ENCODE peak calls at places on chromosome 19, in four cellular contexts. Y, D, G and M are unnamed samples.

GRCh38 chr19:13133241-13133870 is 15.3 kb downstream of the NACC1 start:
- DNase-seq in D (no peak), G (no peak), Y (no peak), M (no peak)

GRCh38 chr19:38655148-38655824 is 7.8 kb downstream of the ACTN4 start:
- DNase-seq in D (no peak), Y (no peak), G (no peak), M (no peak)

GRCh38 chr19:58417071-58417470 is 8.6 kb downstream of the ZNF584 start:
- DNase-seq in D (no peak), G (no peak), Y (no peak), M (no peak)

GRCh38 chr19:7705387-7706187 is 3.7 kb upstream of the FCER2 start:
- DNase-seq in D (no peak), Y (no peak), G (no peak), M (no peak)

GRCh38 chr19:58571575-58571947 is 1.6 kb downstream of the MZF1 start:
- DNase-seq in Y (peak; percentile 49), D (no peak), G (no peak), M (no peak)

GRCh38 chr19:15138427-15138826 is 31.2 kb downstream of the SYDE1 start:
- DNase-seq in G (no peak), D (no peak), Y (no peak), M (no peak)

GRCh38 chr19:56299688-56300087 is 15.0 kb downstream of the ZSCAN5A start:
- DNase-seq in Y (no peak), G (no peak), D (no peak), M (no peak)

GRCh38 chr19:16070366-16070990 is 5.8 kb upstream of the TPM4 start:
- DNase-seq in D (peak; percentile 93), G (peak; percentile 70), Y (peak; percentile 89), M (no peak)

GRCh38 chr19:50427997-50428425 is 4.7 kb upstream of the MYBPC2 start:
- DNase-seq in Y (peak; percentile 89), D (peak; percentile 93), G (no peak), M (peak; percentile 28)

GRCh38 chr19:45643927-45644771 is 5.0 kb upstream of the EML2 start:
- DNase-seq in G (no peak), D (no peak), Y (no peak), M (no peak)

GRCh38 chr19:53977991-53978731 is 13.3 kb upstream of the CACNG6 start:
- DNase-seq in D (no peak), G (peak; percentile 54), Y (no peak), M (no peak)

GRCh38 chr19:24072720-24073119 is 14.3 kb upstream of the ZNF254 start:
- DNase-seq in G (no peak), D (no peak), Y (no peak), M (no peak)

GRCh38 chr19:49491804-49492572 is 4.2 kb upstream of the RPS11 start:
- DNase-seq in D (no peak), G (no peak), Y (no peak), M (no peak)

GRCh38 chr19:8367327-8368001 is 3.5 kb downstream of the ANGPTL4 start:
- DNase-seq in G (peak; percentile 58), Y (peak; percentile 94), D (no peak), M (no peak)

GRCh38 chr19:42323473-42323851 is 2.0 kb upstream of the MEGF8 start:
- DNase-seq in G (no peak), D (no peak), Y (no peak), M (no peak)

GRCh38 chr19:10226376-10227214 is 4.5 kb downstream of the S1PR2 start:
- DNase-seq in Y (peak; percentile 92), G (no peak), D (peak; percentile 99), M (no peak)

GRCh38 chr19:42306646-42307045 is 4.2 kb upstream of the PAFAH1B3 start:
- DNase-seq in G (peak; percentile 51), Y (no peak), D (no peak), M (no peak)

DNA sequence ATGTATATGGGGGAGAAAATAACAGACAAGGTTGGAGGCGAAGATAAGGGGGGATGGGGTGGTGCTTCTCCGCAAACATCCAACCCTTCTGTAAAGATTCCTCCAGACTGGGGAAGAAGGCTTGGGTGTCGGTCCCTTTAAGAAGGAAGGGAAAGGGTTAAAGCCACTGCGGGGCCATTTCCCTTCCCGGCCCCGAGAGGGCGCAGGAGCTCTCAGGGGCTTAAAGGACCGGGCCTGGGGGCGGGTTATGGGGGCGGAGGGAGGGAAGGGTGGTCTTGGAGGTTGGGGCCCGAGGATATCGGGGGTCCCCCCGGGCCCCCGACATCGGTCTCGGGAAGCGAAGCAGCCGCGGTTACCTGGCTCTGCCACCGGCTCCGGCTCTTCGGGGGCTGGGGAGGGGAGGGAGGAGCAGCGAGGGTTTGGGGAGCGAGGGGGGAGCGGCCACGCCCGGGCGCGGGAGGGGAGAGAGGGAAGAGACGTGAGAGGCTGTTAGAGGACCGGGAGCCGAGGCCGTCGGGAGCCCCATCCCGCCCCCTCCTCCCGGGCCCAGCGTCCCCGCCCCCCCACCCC is 2.8 kb downstream of the TNNT1 start:
- DNase-seq in D (no peak), Y (no peak), G (peak; percentile 91), M (no peak)
- H3K4me3 ChIP-seq in D (peak overlapping the region; percentile 22), Y (peak overlapping the region; percentile 36), G (peak overlapping the region; percentile 88), M (peak overlapping the region; percentile 84)

GRCh38 chr19:1610579-1610978 is 5.3 kb upstream of the UQCR11 start:
- DNase-seq in D (no peak), G (no peak), Y (no peak), M (no peak)

GRCh38 chr19:1613808-1614570 is 8.7 kb upstream of the UQCR11 start:
- DNase-seq in Y (no peak), D (no peak), G (no peak), M (no peak)

GRCh38 chr19:1611353-1611752 is 6.1 kb upstream of the UQCR11 start:
- DNase-seq in Y (no peak), D (no peak), G (no peak), M (no peak)

GRCh38 chr19:1609680-1610474 is 4.6 kb upstream of the UQCR11 start:
- DNase-seq in D (no peak), Y (no peak), G (no peak), M (no peak)

DNA sequence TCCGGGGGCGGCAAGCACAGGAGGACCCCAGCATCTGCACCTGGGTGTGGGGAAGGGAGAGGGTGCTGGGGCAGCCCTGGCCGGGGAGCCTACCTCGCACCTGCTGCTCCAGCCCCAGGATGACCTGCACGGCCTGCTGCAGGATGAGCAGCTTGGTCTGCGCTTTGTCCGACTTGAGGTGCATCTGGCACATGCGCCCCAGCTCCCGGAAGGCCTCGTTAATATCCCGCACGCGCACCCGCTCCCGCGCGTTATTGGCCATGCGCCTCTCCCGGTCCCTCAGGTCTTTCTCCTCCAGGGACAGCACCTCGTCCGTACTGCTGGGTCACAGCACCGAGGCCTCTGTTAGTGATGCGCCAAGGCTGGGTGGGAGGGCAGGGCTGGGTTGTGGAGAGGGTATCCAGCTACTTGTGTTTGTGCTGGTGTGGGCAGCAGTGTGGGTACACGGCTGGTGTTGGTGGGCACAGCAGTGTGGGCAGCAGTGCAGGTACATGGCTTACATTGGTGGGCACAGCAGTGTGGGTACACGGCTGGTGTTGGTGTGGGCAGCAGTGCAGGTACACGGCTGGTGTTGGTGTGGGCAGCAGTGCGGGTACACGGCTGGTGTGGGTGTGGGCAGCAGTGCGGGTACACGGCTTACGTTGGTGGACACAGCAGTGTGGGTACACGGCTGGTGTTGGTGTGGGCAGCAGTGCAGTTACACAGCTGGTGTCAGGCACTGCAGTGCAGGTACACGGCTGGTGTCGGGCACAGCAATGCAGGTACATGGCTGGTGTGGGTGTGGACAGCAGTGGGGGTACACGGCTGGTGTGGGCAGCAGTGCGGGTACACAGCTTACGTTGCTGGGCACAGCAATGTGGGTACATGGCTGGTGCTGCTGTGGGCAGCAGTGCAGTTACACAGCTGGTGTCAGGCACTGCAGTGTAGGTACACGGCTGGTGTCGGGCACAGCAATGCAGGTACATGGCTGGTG is 7.1 kb upstream of the UQCR11 start:
- DNase-seq in G (no peak), D (no peak), Y (no peak), M (no peak)
- H3K36me3 ChIP-seq in G (peaks cover 77% of the 10 kb centered on the region), D (no peaks in the 10 kb centered on the region), Y (peaks cover 70% of the 10 kb centered on the region), M (peaks cover 72% of the 10 kb centered on the region)

GRCh38 chr19:18384775-18385174 is 1.2 kb upstream of the GDF15 start:
- DNase-seq in Y (no peak), D (no peak), G (no peak), M (no peak)

GRCh38 chr19:18380843-18381242 is 5.1 kb upstream of the GDF15 start:
- DNase-seq in G (no peak), D (no peak), Y (no peak), M (no peak)

GRCh38 chr19:18385359-18385674 is 641 bp upstream of the GDF15 start:
- DNase-seq in G (no peak), D (no peak), Y (no peak), M (no peak)

GRCh38 chr19:18377026-18377425 is 8.9 kb upstream of the GDF15 start:
- DNase-seq in Y (no peak), D (no peak), G (no peak), M (no peak)

GRCh38 chr19:18379803-18380747 is 5.9 kb upstream of the GDF15 start:
- DNase-seq in Y (peak; percentile 96), G (peak; percentile 60), D (peak; percentile 99), M (no peak)
- TF ChIP-seq POLR2AphosphoS5 in Y (no peak), G (no peak), D (peak; percentile 88), M (no peak)

GRCh38 chr19:2170987-2171348 is 7.2 kb downstream of the DOT1L start:
- DNase-seq in D (no peak), Y (no peak), G (no peak), M (no peak)
- H3K4me3 ChIP-seq in D (no peak overlapping the region), Y (no peak overlapping the region), G (no peak overlapping the region), M (no peak overlapping the region)

GRCh38 chr19:32257326-32258073 is 87.9 kb upstream of the ZNF507 start:
- DNase-seq in G (no peak), D (no peak), Y (no peak), M (no peak)
- H3K36me3 ChIP-seq in G (no peaks in the 10 kb centered on the region), D (no peaks in the 10 kb centered on the region), Y (no peaks in the 10 kb centered on the region), M (no peaks in the 10 kb centered on the region)

GRCh38 chr19:35468637-35469036 is 20.6 kb downstream of the FFAR2 start:
- DNase-seq in G (peak; percentile 47), Y (no peak), D (no peak), M (no peak)
- TF ChIP-seq POLR2AphosphoS5 in G (no peak), Y (no peak), D (no peak), M (no peak)

GRCh38 chr19:17110599-17110966 is 35.0 kb downstream of the MYO9B start:
- DNase-seq in Y (no peak), G (no peak), D (no peak), M (no peak)
- H3K4me3 ChIP-seq in Y (no peak overlapping the region), G (no peak overlapping the region), D (no peak overlapping the region), M (no peak overlapping the region)